ENCODE peak calls at places on chromosomes 12 and 14, in six cellular contexts. One of them, this sample, is unnamed.

GRCh38 chr14:34018564-34019244 is 67.8 kb upstream of the EGLN3 start:
- DNase-seq in effector memory CD4-positive, alpha-beta T cell: no peak
- DNase-seq in AG04450: no peak
- DNase-seq in activated CD8-positive, alpha-beta memory T cell treated with anti-CD3 and anti-CD28 coated beads, Interleukin-2, amount 10 ng/mL, durations not matched to agents 7 days and 5 days: peak
- DNase-seq in epithelial cell of esophagus: no peak
- DNase-seq in fibroblast of lung: no peak
- DNase-seq in this sample: peak

GRCh38 chr12:3747543-3747942 is 5.4 kb downstream of the CRACR2A start:
- DNase-seq in effector memory CD4-positive, alpha-beta T cell: peak
- DNase-seq in AG04450: no peak
- DNase-seq in activated CD8-positive, alpha-beta memory T cell treated with anti-CD3 and anti-CD28 coated beads, Interleukin-2, amount 10 ng/mL, durations not matched to agents 7 days and 5 days: peak
- DNase-seq in epithelial cell of esophagus: peak
- DNase-seq in fibroblast of lung: no peak
- DNase-seq in this sample: no peak

GRCh38 chr14:98175881-98176280 is 1096.1 kb downstream of the BCL11B start:
- DNase-seq in effector memory CD4-positive, alpha-beta T cell: no peak
- DNase-seq in AG04450: no peak
- DNase-seq in activated CD8-positive, alpha-beta memory T cell treated with anti-CD3 and anti-CD28 coated beads, Interleukin-2, amount 10 ng/mL, durations not matched to agents 7 days and 5 days: no peak
- DNase-seq in epithelial cell of esophagus: no peak
- DNase-seq in fibroblast of lung: no peak
- DNase-seq in this sample: no peak

GRCh38 chr12:58249610-58250009 is 308.2 kb downstream of the ATP23 start:
- DNase-seq in effector memory CD4-positive, alpha-beta T cell: no peak
- DNase-seq in AG04450: no peak
- DNase-seq in activated CD8-positive, alpha-beta memory T cell treated with anti-CD3 and anti-CD28 coated beads, Interleukin-2, amount 10 ng/mL, durations not matched to agents 7 days and 5 days: no peak
- DNase-seq in epithelial cell of esophagus: no peak
- DNase-seq in fibroblast of lung: no peak
- DNase-seq in this sample: no peak

GRCh38 chr12:11581179-11581755 is 68.2 kb upstream of the ETV6 start:
- DNase-seq in effector memory CD4-positive, alpha-beta T cell: peak
- DNase-seq in AG04450: peak
- DNase-seq in activated CD8-positive, alpha-beta memory T cell treated with anti-CD3 and anti-CD28 coated beads, Interleukin-2, amount 10 ng/mL, durations not matched to agents 7 days and 5 days: peak
- DNase-seq in epithelial cell of esophagus: peak
- DNase-seq in fibroblast of lung: peak
- DNase-seq in this sample: no peak

GRCh38 chr14:94630396-94630795 is 18.2 kb downstream of the SERPINA3 start:
- DNase-seq in effector memory CD4-positive, alpha-beta T cell: no peak
- DNase-seq in AG04450: no peak
- DNase-seq in activated CD8-positive, alpha-beta memory T cell treated with anti-CD3 and anti-CD28 coated beads, Interleukin-2, amount 10 ng/mL, durations not matched to agents 7 days and 5 days: no peak
- DNase-seq in epithelial cell of esophagus: no peak
- DNase-seq in fibroblast of lung: no peak
- DNase-seq in this sample: peak

GRCh38 chr14:23544511-23545447 is 6.8 kb downstream of the ZFHX2 start:
- DNase-seq in effector memory CD4-positive, alpha-beta T cell: no peak
- DNase-seq in AG04450: no peak
- DNase-seq in activated CD8-positive, alpha-beta memory T cell treated with anti-CD3 and anti-CD28 coated beads, Interleukin-2, amount 10 ng/mL, durations not matched to agents 7 days and 5 days: no peak
- DNase-seq in epithelial cell of esophagus: peak
- DNase-seq in fibroblast of lung: no peak
- DNase-seq in this sample: no peak

GRCh38 chr14:96136361-96136760 is 68.3 kb upstream of the BDKRB2 start:
- DNase-seq in effector memory CD4-positive, alpha-beta T cell: no peak
- DNase-seq in AG04450: no peak
- DNase-seq in activated CD8-positive, alpha-beta memory T cell treated with anti-CD3 and anti-CD28 coated beads, Interleukin-2, amount 10 ng/mL, durations not matched to agents 7 days and 5 days: no peak
- DNase-seq in epithelial cell of esophagus: peak
- DNase-seq in fibroblast of lung: peak
- DNase-seq in this sample: no peak

GRCh38 chr12:321606-322326 is 59.1 kb upstream of the SLC6A13 start:
- DNase-seq in effector memory CD4-positive, alpha-beta T cell: no peak
- DNase-seq in AG04450: no peak
- DNase-seq in activated CD8-positive, alpha-beta memory T cell treated with anti-CD3 and anti-CD28 coated beads, Interleukin-2, amount 10 ng/mL, durations not matched to agents 7 days and 5 days: no peak
- DNase-seq in epithelial cell of esophagus: peak
- DNase-seq in fibroblast of lung: peak
- DNase-seq in this sample: no peak

GRCh38 chr14:87615822-87616679 is 376.9 kb downstream of the GALC start:
- DNase-seq in effector memory CD4-positive, alpha-beta T cell: no peak
- DNase-seq in AG04450: peak
- DNase-seq in activated CD8-positive, alpha-beta memory T cell treated with anti-CD3 and anti-CD28 coated beads, Interleukin-2, amount 10 ng/mL, durations not matched to agents 7 days and 5 days: peak
- DNase-seq in epithelial cell of esophagus: peak
- DNase-seq in fibroblast of lung: peak
- DNase-seq in this sample: no peak

GRCh38 chr12:15728118-15728598 is 61.0 kb downstream of the EPS8 start:
- DNase-seq in effector memory CD4-positive, alpha-beta T cell: no peak
- DNase-seq in AG04450: peak
- DNase-seq in activated CD8-positive, alpha-beta memory T cell treated with anti-CD3 and anti-CD28 coated beads, Interleukin-2, amount 10 ng/mL, durations not matched to agents 7 days and 5 days: no peak
- DNase-seq in epithelial cell of esophagus: peak
- DNase-seq in fibroblast of lung: peak
- DNase-seq in this sample: no peak

GRCh38 chr12:89846473-89846872 is 137.8 kb upstream of the ATP2B1 start:
- DNase-seq in effector memory CD4-positive, alpha-beta T cell: no peak
- DNase-seq in AG04450: no peak
- DNase-seq in activated CD8-positive, alpha-beta memory T cell treated with anti-CD3 and anti-CD28 coated beads, Interleukin-2, amount 10 ng/mL, durations not matched to agents 7 days and 5 days: no peak
- DNase-seq in epithelial cell of esophagus: no peak
- DNase-seq in fibroblast of lung: no peak
- DNase-seq in this sample: no peak

GRCh38 chr14:64736271-64737131 is 32.3 kb downstream of the PLEKHG3 start:
- DNase-seq in effector memory CD4-positive, alpha-beta T cell: no peak
- DNase-seq in AG04450: no peak
- DNase-seq in activated CD8-positive, alpha-beta memory T cell treated with anti-CD3 and anti-CD28 coated beads, Interleukin-2, amount 10 ng/mL, durations not matched to agents 7 days and 5 days: no peak
- DNase-seq in epithelial cell of esophagus: peak
- DNase-seq in fibroblast of lung: no peak
- DNase-seq in this sample: no peak

GRCh38 chr14:52706286-52706685 is 714 bp upstream of the PSMC6 start:
- DNase-seq in effector memory CD4-positive, alpha-beta T cell: peak
- DNase-seq in AG04450: no peak
- DNase-seq in activated CD8-positive, alpha-beta memory T cell treated with anti-CD3 and anti-CD28 coated beads, Interleukin-2, amount 10 ng/mL, durations not matched to agents 7 days and 5 days: peak
- DNase-seq in epithelial cell of esophagus: peak
- DNase-seq in fibroblast of lung: peak
- DNase-seq in this sample: no peak

GRCh38 chr12:98002887-98003493 is 512.4 kb upstream of the TMPO start:
- DNase-seq in effector memory CD4-positive, alpha-beta T cell: no peak
- DNase-seq in AG04450: no peak
- DNase-seq in activated CD8-positive, alpha-beta memory T cell treated with anti-CD3 and anti-CD28 coated beads, Interleukin-2, amount 10 ng/mL, durations not matched to agents 7 days and 5 days: peak
- DNase-seq in epithelial cell of esophagus: peak
- DNase-seq in fibroblast of lung: peak
- DNase-seq in this sample: no peak

GRCh38 chr12:53180931-53181645 is 363 bp upstream of the CSAD start:
- DNase-seq in effector memory CD4-positive, alpha-beta T cell: no peak
- DNase-seq in AG04450: no peak
- DNase-seq in activated CD8-positive, alpha-beta memory T cell treated with anti-CD3 and anti-CD28 coated beads, Interleukin-2, amount 10 ng/mL, durations not matched to agents 7 days and 5 days: peak
- DNase-seq in epithelial cell of esophagus: peak
- DNase-seq in fibroblast of lung: peak
- DNase-seq in this sample: no peak

GRCh38 chr12:48040294-48040820 is 36.1 kb upstream of the COL2A1 start:
- DNase-seq in effector memory CD4-positive, alpha-beta T cell: no peak
- DNase-seq in AG04450: no peak
- DNase-seq in activated CD8-positive, alpha-beta memory T cell treated with anti-CD3 and anti-CD28 coated beads, Interleukin-2, amount 10 ng/mL, durations not matched to agents 7 days and 5 days: no peak
- DNase-seq in epithelial cell of esophagus: no peak
- DNase-seq in fibroblast of lung: no peak
- DNase-seq in this sample: no peak

GRCh38 chr14:103840016-103840415 is 7.4 kb downstream of the PPP1R13B start:
- DNase-seq in effector memory CD4-positive, alpha-beta T cell: no peak
- DNase-seq in AG04450: no peak
- DNase-seq in activated CD8-positive, alpha-beta memory T cell treated with anti-CD3 and anti-CD28 coated beads, Interleukin-2, amount 10 ng/mL, durations not matched to agents 7 days and 5 days: no peak
- DNase-seq in epithelial cell of esophagus: no peak
- DNase-seq in fibroblast of lung: no peak
- DNase-seq in this sample: no peak

GRCh38 chr12:124727244-124727673 is 136.4 kb downstream of the SCARB1 start:
- DNase-seq in effector memory CD4-positive, alpha-beta T cell: no peak
- DNase-seq in AG04450: no peak
- DNase-seq in activated CD8-positive, alpha-beta memory T cell treated with anti-CD3 and anti-CD28 coated beads, Interleukin-2, amount 10 ng/mL, durations not matched to agents 7 days and 5 days: no peak
- DNase-seq in epithelial cell of esophagus: peak
- DNase-seq in fibroblast of lung: peak
- DNase-seq in this sample: peak

GRCh38 chr12:19683178-19683927 is 244.1 kb downstream of the AEBP2 start:
- DNase-seq in effector memory CD4-positive, alpha-beta T cell: no peak
- DNase-seq in AG04450: no peak
- DNase-seq in activated CD8-positive, alpha-beta memory T cell treated with anti-CD3 and anti-CD28 coated beads, Interleukin-2, amount 10 ng/mL, durations not matched to agents 7 days and 5 days: no peak
- DNase-seq in epithelial cell of esophagus: peak
- DNase-seq in fibroblast of lung: peak
- DNase-seq in this sample: no peak

GRCh38 chr14:31059152-31059924 is 33.2 kb upstream of the STRN3 start:
- DNase-seq in effector memory CD4-positive, alpha-beta T cell: no peak
- DNase-seq in AG04450: peak
- DNase-seq in activated CD8-positive, alpha-beta memory T cell treated with anti-CD3 and anti-CD28 coated beads, Interleukin-2, amount 10 ng/mL, durations not matched to agents 7 days and 5 days: no peak
- DNase-seq in epithelial cell of esophagus: peak
- DNase-seq in fibroblast of lung: peak
- DNase-seq in this sample: no peak

GRCh38 chr12:57216014-57216891 is at the start of gene NXPH4:
- DNase-seq in effector memory CD4-positive, alpha-beta T cell: no peak
- DNase-seq in AG04450: no peak
- DNase-seq in activated CD8-positive, alpha-beta memory T cell treated with anti-CD3 and anti-CD28 coated beads, Interleukin-2, amount 10 ng/mL, durations not matched to agents 7 days and 5 days: peak
- DNase-seq in epithelial cell of esophagus: peak
- DNase-seq in fibroblast of lung: no peak
- DNase-seq in this sample: no peak

GRCh38 chr14:73237219-73237785 is at the start of gene PAPLN:
- DNase-seq in effector memory CD4-positive, alpha-beta T cell: no peak
- DNase-seq in AG04450: no peak
- DNase-seq in activated CD8-positive, alpha-beta memory T cell treated with anti-CD3 and anti-CD28 coated beads, Interleukin-2, amount 10 ng/mL, durations not matched to agents 7 days and 5 days: no peak
- DNase-seq in epithelial cell of esophagus: no peak
- DNase-seq in fibroblast of lung: peak
- DNase-seq in this sample: no peak

GRCh38 chr12:49974677-49975369 is 2.1 kb downstream of the AQP6 start:
- DNase-seq in effector memory CD4-positive, alpha-beta T cell: no peak
- DNase-seq in AG04450: no peak
- DNase-seq in activated CD8-positive, alpha-beta memory T cell treated with anti-CD3 and anti-CD28 coated beads, Interleukin-2, amount 10 ng/mL, durations not matched to agents 7 days and 5 days: no peak
- DNase-seq in epithelial cell of esophagus: no peak
- DNase-seq in fibroblast of lung: no peak
- DNase-seq in this sample: no peak